ENCODE peak calls at places on chromosomes 1 and 21, in eight cellular contexts. J is ovary, C is IMR-90, X is testis, P is stomach, E is breast epithelium, S is heart left ventricle, N is adrenal gland. R is an unnamed sample.

GRCh38 chr1:4076346-4076745 is 176.3 kb upstream of the C1orf174 start:
- DNase-seq in J (no peak), C (no peak), X (no peak), P (peak; percentile 16), E (no peak), S (no peak), N (no peak), R (peak; percentile 3)

GRCh38 chr1:205071801-205072200 is 12.5 kb downstream of the TMEM81 start:
- DNase-seq in J (no peak), C (no peak), X (no peak), P (no peak), E (no peak), S (no peak), N (no peak), R (no peak)

GRCh38 chr1:235648407-235648907 is 1.1 kb downstream of the GNG4 start:
- DNase-seq in J (peak; percentile 40), C (no peak), X (no peak), P (no peak), E (no peak), S (no peak), N (peak; percentile 38), R (peak; percentile 38)

GRCh38 chr1:8463144-8463927 is 145.4 kb downstream of the SLC45A1 start:
- DNase-seq in J (peak; percentile 43), C (peak; percentile 89), X (peak; percentile 61), P (peak; percentile 50), E (no peak), S (no peak), N (peak; percentile 60), R (peak; percentile 47)

GRCh38 chr21:38861989-38862683 is 56.4 kb downstream of the ETS2 start:
- DNase-seq in J (no peak), C (no peak), X (no peak), P (no peak), E (no peak), S (no peak), N (no peak), R (no peak)

GRCh38 chr1:33634806-33635205 is 162.4 kb downstream of the ZSCAN20 start:
- DNase-seq in J (no peak), C (peak; percentile 7), X (peak; percentile 58), P (peak; percentile 56), E (no peak), S (no peak), N (peak; percentile 56), R (peak; percentile 63)

GRCh38 chr1:36822648-36823047 is 211.7 kb downstream of the GRIK3 start:
- DNase-seq in J (no peak), C (no peak), X (no peak), P (no peak), E (no peak), S (no peak), N (no peak), R (no peak)

GRCh38 chr1:157671895-157672294 is 28.7 kb downstream of the FCRL3 start:
- DNase-seq in J (no peak), C (no peak), X (no peak), P (no peak), E (no peak), S (no peak), N (no peak), R (no peak)

GRCh38 chr1:109477821-109478220 is 5.9 kb upstream of the ATXN7L2 start:
- DNase-seq in J (no peak), C (no peak), X (peak; percentile 8), P (no peak), E (no peak), S (no peak), N (no peak), R (no peak)
- TF ChIP-seq POLR2A in J (no peak), C (no peak), X (no peak), P (no peak), E (no peak), S (no peak), N (no peak), R (no peak)

GRCh38 chr1:155012760-155013602 is 10.4 kb downstream of the ZBTB7B start:
- DNase-seq in J (no peak), C (no peak), X (no peak), P (no peak), E (no peak), S (no peak), N (no peak), R (no peak)
- H3K4me1 ChIP-seq in J (peaks cover 16% of the 10 kb centered on the region), C (peaks cover 9% of the 10 kb centered on the region), X (peaks cover 33% of the 10 kb centered on the region), P (peaks cover 75% of the 10 kb centered on the region), E (peaks cover 25% of the 10 kb centered on the region), S (peaks cover 43% of the 10 kb centered on the region), N (peaks cover 62% of the 10 kb centered on the region), R (peaks cover 78% of the 10 kb centered on the region)

GRCh38 chr1:244239261-244239770 is 188.2 kb downstream of the ZBTB18 start:
- DNase-seq in J (no peak), C (peak; percentile 45), X (no peak), P (no peak), E (no peak), S (no peak), N (no peak), R (no peak)

GRCh38 chr1:244236721-244237120 is 185.6 kb downstream of the ZBTB18 start:
- DNase-seq in J (no peak), C (no peak), X (no peak), P (no peak), E (no peak), S (no peak), N (no peak), R (no peak)

GRCh38 chr1:244236101-244236500 is 185.0 kb downstream of the ZBTB18 start:
- DNase-seq in J (no peak), C (peak; percentile 55), X (no peak), P (no peak), E (no peak), S (no peak), N (no peak), R (no peak)

GRCh38 chr1:244234009-244234643 is 183.0 kb downstream of the ZBTB18 start:
- DNase-seq in J (no peak), C (no peak), X (no peak), P (no peak), E (no peak), S (no peak), N (no peak), R (no peak)

DNA sequence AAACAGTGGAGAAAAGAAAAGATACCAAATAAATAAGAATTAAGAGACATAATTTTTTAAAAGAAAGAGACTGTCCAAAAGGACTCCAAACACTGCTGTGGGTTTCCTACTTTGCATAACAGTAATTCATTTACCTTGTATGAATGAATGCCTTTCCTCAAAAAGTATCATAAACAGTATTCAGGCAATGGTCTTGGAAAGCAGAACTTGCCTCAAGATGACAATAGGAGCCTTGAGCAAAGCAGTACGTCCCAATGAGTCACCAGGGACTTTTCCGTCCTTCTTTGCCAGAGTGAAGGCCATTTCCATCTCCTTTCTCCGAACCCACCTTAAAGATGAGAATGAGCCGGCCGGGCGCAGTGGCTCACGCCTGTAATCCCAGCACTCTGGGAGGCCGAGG is 186.4 kb downstream of the ZBTB18 start:
- DNase-seq in J (no peak), C (peak; percentile 15), X (no peak), P (no peak), E (no peak), S (no peak), N (peak; percentile 9), R (no peak)
- TF ChIP-seq POLR2A in J (no peak), C (no peak), X (no peak), P (no peak), E (no peak), S (no peak), N (no peak), R (no peak)

GRCh38 chr1:161085165-161085564 is 4.2 kb downstream of the NECTIN4 start:
- DNase-seq in J (no peak), C (no peak), X (no peak), P (no peak), E (no peak), S (no peak), N (no peak), R (no peak)

GRCh38 chr1:161082483-161082882 is 6.9 kb downstream of the NECTIN4 start:
- DNase-seq in J (no peak), C (no peak), X (no peak), P (no peak), E (no peak), S (no peak), N (no peak), R (no peak)

GRCh38 chr1:161082996-161083742 is 6.2 kb downstream of the NECTIN4 start:
- DNase-seq in J (peak; percentile 17), C (peak; percentile 92), X (peak; percentile 23), P (peak; percentile 94), E (peak; percentile 94), S (peak; percentile 81), N (peak; percentile 94), R (peak; percentile 98)

GRCh38 chr1:161083743-161084084 is 5.6 kb downstream of the NECTIN4 start:
- DNase-seq in J (no peak), C (no peak), X (no peak), P (no peak), E (no peak), S (no peak), N (no peak), R (no peak)

GRCh38 chr1:161084205-161084988 is 5.0 kb downstream of the NECTIN4 start:
- DNase-seq in J (no peak), C (peak; percentile 23), X (no peak), P (no peak), E (no peak), S (no peak), N (no peak), R (no peak)
- H3K4me1 ChIP-seq in J (no peaks in the 10 kb centered on the region), C (peaks cover 29% of the 10 kb centered on the region), X (no peaks in the 10 kb centered on the region), P (peaks cover 29% of the 10 kb centered on the region), E (peaks cover 15% of the 10 kb centered on the region), S (no peaks in the 10 kb centered on the region), N (peaks cover 7% of the 10 kb centered on the region), R (peaks cover 68% of the 10 kb centered on the region)

GRCh38 chr1:206507395-206508129 is at the start of gene RASSF5:
- DNase-seq in J (peak; percentile 57), C (peak; percentile 41), X (peak; percentile 84), P (peak; percentile 95), E (peak; percentile 91), S (peak; percentile 90), N (peak; percentile 92), R (peak; percentile 93)
- TF ChIP-seq POLR2A in J (peak; percentile 22), C (peak; percentile 79), X (no peak), P (no peak), E (no peak), S (no peak), N (peak; percentile 90), R (peak; percentile 94)

DNA sequence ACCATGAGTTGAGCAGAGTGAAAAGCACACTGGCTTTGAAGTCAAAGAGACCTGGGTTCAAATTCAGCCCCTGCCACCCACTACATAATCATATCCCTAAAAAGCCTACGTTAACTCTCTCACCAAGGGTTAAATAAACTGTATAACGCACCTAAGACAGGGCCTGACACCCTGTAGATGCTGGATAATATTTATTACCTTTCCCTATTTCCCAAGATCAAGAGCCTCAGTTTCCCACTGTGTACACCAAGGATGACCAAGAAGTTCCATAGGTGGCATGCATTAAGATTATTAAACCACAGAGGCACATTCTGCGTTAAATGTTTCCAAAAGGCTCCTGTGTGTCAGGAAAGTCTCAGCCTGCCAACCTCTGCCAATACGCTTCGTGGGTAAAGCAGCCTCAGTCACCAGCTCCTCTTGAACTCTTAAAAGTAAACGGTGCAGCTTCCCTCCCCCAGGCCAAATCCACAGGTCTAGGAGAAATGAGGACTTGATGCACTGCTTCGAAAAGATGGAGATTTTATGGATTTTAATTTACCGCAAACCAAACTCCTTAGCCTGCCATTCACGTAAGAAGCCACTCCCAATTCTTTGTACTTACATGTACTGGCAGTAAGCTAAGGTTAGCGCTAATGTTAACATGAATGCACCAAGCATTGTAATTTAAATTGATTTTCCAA is 2.7 kb downstream of the USP24 start:
- DNase-seq in J (no peak), C (no peak), X (no peak), P (no peak), E (no peak), S (no peak), N (no peak), R (no peak)
- H3K4me1 ChIP-seq in J (peaks cover 7% of the 10 kb centered on the region), C (peaks cover 9% of the 10 kb centered on the region), X (peaks cover 36% of the 10 kb centered on the region), P (peaks cover 28% of the 10 kb centered on the region), E (no peaks in the 10 kb centered on the region), S (peaks cover 68% of the 10 kb centered on the region), N (peaks cover 59% of the 10 kb centered on the region), R (peaks cover 56% of the 10 kb centered on the region)